ENCODE peak calls at places on chromosomes 12 and 14, in six cellular contexts. C is H1, I is GM23338, W is GM12891, R is K562, N is Panc1. F is an unnamed sample.

GRCh38 chr12:46268617-46269428 is at the start of gene SLC38A1:
- DNase-seq in C (no peak), I (peak; percentile 89), W (peak; percentile 64), R (peak; percentile 78), N (no peak), F (peak; percentile 58)

GRCh38 chr12:121830588-121831265 is 26.9 kb downstream of the SETD1B start:
- DNase-seq in C (no peak), I (no peak), W (no peak), R (no peak), N (no peak), F (no peak)

GRCh38 chr12:71517145-71517846 is 77.7 kb downstream of the LGR5 start:
- DNase-seq in C (no peak), I (no peak), W (no peak), R (no peak), N (no peak), F (no peak)

GRCh38 chr14:71607056-71607455 is 325.2 kb upstream of the RGS6 start:
- DNase-seq in C (no peak), I (no peak), W (no peak), R (no peak), N (no peak), F (no peak)

GRCh38 chr14:31070431-31070830 is 44.3 kb upstream of the STRN3 start:
- DNase-seq in C (no peak), I (no peak), W (no peak), R (no peak), N (no peak), F (no peak)

GRCh38 chr12:6635375-6635855 is 344 bp downstream of the LPAR5 start:
- DNase-seq in C (no peak), I (no peak), W (no peak), R (peak; percentile 42), N (no peak), F (no peak)

GRCh38 chr12:124480469-124481256 is 86.7 kb downstream of the NCOR2 start:
- DNase-seq in C (no peak), I (no peak), W (peak; percentile 84), R (peak; percentile 36), N (no peak), F (peak; percentile 82)

GRCh38 chr14:29339491-29339890 is 572.9 kb downstream of the FOXG1 start:
- DNase-seq in C (no peak), I (no peak), W (no peak), R (no peak), N (no peak), F (no peak)

GRCh38 chr12:92403210-92404175 is 257.8 kb upstream of the BTG1 start:
- DNase-seq in C (no peak), I (no peak), W (peak; percentile 20), R (peak; percentile 77), N (no peak), F (peak; percentile 21)

GRCh38 chr12:47297993-47298392 is 218.2 kb upstream of the AMIGO2 start:
- DNase-seq in C (no peak), I (no peak), W (no peak), R (no peak), N (no peak), F (no peak)
- TF ChIP-seq POLR2AphosphoS5 in C (no peak), I (no peak), W (no peak), R (no peak), N (no peak), F (no peak)

DNA sequence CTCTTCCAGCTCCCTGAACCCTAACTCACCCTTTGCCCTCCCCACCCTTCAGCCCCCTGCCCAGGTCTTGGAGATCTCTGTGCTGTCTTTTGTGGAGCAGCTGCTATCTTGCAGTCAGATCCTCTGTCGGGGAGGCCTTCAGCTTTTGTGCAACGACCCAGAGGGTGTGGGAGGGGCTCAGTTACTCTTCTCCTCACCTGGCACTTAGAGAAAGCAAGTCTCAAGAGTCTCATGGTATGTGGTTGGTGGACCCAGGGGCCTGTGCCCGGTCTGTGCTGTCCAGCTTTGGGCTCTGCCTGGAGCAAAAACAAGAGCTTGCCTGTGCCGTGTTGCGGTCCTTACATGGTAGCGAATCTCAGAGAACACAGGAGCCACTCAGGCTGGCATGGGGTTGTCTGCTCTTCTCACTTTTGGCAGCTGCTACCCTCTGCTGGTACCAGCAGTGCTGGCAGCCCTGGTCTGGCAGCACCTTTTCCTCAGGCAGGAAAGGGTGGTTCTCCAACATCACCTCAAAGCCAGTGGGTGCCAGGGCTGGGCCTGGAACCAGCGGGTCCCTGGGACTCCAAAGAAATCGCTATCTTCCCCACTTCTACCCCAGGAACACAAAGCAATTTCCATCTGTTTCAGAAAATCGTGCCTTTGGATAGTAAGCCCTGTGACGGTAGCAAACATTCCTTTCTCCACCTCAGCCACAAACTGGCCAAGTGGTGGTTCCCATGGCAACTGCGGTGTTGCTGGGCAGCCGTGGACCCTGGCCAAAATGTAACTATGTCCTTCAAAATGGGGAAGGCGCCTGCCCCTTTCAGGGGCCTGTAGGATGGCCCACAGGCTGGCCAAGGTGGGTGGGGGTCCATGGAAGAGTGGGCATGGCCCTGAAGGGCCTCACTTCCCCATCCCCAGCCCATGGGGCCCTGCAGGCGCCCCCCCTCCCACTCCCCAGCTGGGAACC is 90.0 kb downstream of the RIN3 start:
- DNase-seq in C (no peak), I (peak; percentile 44), W (no peak), R (no peak), N (no peak), F (no peak)
- TF ChIP-seq POLR2AphosphoS5 in C (no peak), I (no peak), W (no peak), R (no peak), N (no peak), F (no peak)

GRCh38 chr12:122977655-122978392 is 2.7 kb upstream of the ARL6IP4 start:
- DNase-seq in C (no peak), I (no peak), W (no peak), R (no peak), N (no peak), F (no peak)
- TF ChIP-seq POLR2AphosphoS5 in C (no peak), I (no peak), W (no peak), R (peak; percentile 11), N (no peak), F (no peak)

DNA sequence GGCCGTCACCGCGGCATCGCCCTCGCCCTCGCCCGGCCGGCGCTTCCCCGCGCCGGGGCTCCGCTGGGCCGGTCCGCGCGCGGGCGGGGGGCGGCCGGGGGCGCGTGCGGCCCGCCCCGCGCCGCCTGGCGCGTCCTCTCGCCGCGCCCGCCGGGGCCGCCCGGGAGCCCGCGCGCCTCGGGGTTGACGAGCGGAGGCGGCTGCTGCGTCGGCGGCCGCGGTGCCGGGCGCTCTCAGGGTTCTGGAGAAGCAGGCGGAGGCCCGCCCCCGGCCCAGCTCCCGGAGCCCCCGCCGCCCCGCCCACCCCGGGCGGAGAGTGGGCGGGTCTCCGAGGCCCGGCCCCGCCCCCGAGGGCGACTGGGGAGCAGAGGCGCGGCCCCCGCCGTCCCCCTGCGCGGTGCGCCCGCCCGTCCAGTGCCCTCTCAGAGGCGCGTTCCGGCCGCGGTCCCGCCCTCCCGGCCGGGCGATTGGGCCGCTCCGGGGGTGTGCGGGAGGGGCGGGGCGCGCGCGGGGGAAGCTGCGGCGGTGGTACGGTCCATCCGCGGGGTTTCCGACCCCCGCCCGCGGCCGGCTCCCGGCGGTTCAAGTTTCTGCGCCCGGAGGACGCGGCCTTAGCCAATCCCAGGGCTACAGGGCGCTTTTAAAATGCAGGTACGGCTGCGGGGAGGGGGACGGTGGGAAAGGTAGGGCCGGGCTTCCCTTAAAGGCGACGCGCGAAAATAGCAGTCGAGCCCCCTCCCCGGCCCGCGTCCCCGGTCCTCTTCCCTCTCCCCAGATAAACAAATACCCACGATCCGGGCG is at the start of gene CCDC85C:
- DNase-seq in C (peak; percentile 82), I (peak; percentile 99), W (peak; percentile 95), R (peak; percentile 95), N (no peak), F (peak; percentile 98)
- TF ChIP-seq POLR2AphosphoS5 in C (no peak), I (peak; percentile 54), W (no peak), R (no peak), N (no peak), F (no peak)